ENCODE peak calls at places on chromosomes 6 and 20, in six cellular contexts. M is stomach, J is IMR-90, Z is body of pancreas, D is esophagus squamous epithelium, Y is tibial nerve. X is an unnamed sample.

GRCh38 chr20:7348253-7348652 is 580.8 kb downstream of the BMP2 start:
- DNase-seq in Z (no peak), J (no peak), Y (no peak), M (no peak), D (no peak), X (no peak)

GRCh38 chr6:56593801-56594318 is 48.8 kb downstream of the DST start:
- DNase-seq in D (no peak), Y (no peak), Z (no peak), M (no peak), J (peak), X (no peak)

GRCh38 chr20:32626859-32627636 is 41.9 kb upstream of the NOL4L start:
- DNase-seq in Y (no peak), J (no peak), D (no peak), Z (peak), M (peak), X (no peak)

GRCh38 chr20:58518896-58519593 is 3.8 kb upstream of the APCDD1L start:
- DNase-seq in J (no peak), M (no peak), Z (no peak), Y (no peak), D (no peak), X (no peak)

GRCh38 chr6:106974337-106974998 is at the start of gene CD24:
- DNase-seq in M (peak), Y (no peak), J (no peak), D (no peak), Z (peak), X (no peak)

GRCh38 chr6:113416166-113416565 is 441.0 kb upstream of the MARCKS start:
- DNase-seq in J (peak), M (no peak), Z (no peak), D (no peak), Y (no peak), X (no peak)

GRCh38 chr6:128361378-128361777 is 159.0 kb downstream of the PTPRK start:
- DNase-seq in M (no peak), J (no peak), Z (no peak), Y (no peak), D (no peak), X (no peak)

GRCh38 chr6:74939309-74939708 is 266.5 kb downstream of the COL12A1 start:
- DNase-seq in M (no peak), Z (no peak), J (no peak), D (no peak), Y (no peak), X (no peak)

GRCh38 chr6:39881851-39882566 is 52.3 kb downstream of the MOCS1 start:
- DNase-seq in Z (no peak), J (peak), D (no peak), M (no peak), Y (peak), X (peak)

GRCh38 chr6:68282646-68283045 is 352.4 kb upstream of the ADGRB3 start:
- DNase-seq in Z (no peak), J (no peak), Y (no peak), M (no peak), D (no peak), X (no peak)

GRCh38 chr6:110799181-110799580 is 16.1 kb downstream of the CDK19 start:
- DNase-seq in Z (no peak), J (no peak), M (no peak), Y (no peak), D (no peak), X (no peak)

GRCh38 chr6:4164456-4164855 is 29.1 kb upstream of the ECI2 start:
- DNase-seq in Y (no peak), Z (no peak), D (no peak), M (no peak), J (no peak), X (no peak)

GRCh38 chr20:60062431-60063336 is 104.5 kb downstream of the CDH26 start:
- DNase-seq in J (peak), M (no peak), D (no peak), Z (no peak), Y (no peak), X (peak)

GRCh38 chr20:11041396-11041795 is 367.6 kb upstream of the JAG1 start:
- DNase-seq in M (no peak), Z (no peak), Y (no peak), J (peak), D (no peak), X (no peak)

GRCh38 chr6:139152088-139152891 is 17.4 kb downstream of the HECA start:
- DNase-seq in Z (no peak), D (no peak), J (peak), Y (no peak), M (no peak), X (no peak)

GRCh38 chr6:26109776-26110175 is 22.5 kb downstream of the HFE start:
- DNase-seq in Z (no peak), J (no peak), M (no peak), Y (no peak), D (no peak), X (no peak)

GRCh38 chr20:24627926-24628325 is 158.5 kb downstream of the SYNDIG1 start:
- DNase-seq in D (no peak), Y (no peak), J (no peak), M (no peak), Z (no peak), X (no peak)

GRCh38 chr6:44631968-44632367 is 244.5 kb downstream of the CDC5L start:
- DNase-seq in Y (no peak), M (no peak), Z (no peak), D (no peak), J (no peak), X (no peak)

GRCh38 chr6:160883999-160884398 is 107.6 kb upstream of the MAP3K4 start:
- DNase-seq in Y (no peak), D (no peak), M (no peak), Z (no peak), J (no peak), X (no peak)

GRCh38 chr6:18226451-18226850 is 37.9 kb downstream of the DEK start:
- DNase-seq in M (no peak), D (no peak), Y (no peak), J (peak), Z (no peak), X (no peak)

GRCh38 chr20:18840248-18840645 is 26.7 kb downstream of the SCP2D1 start:
- DNase-seq in D (no peak), Z (no peak), M (no peak), J (no peak), Y (no peak), X (no peak)

GRCh38 chr6:118187568-118188164 is 280.6 kb downstream of the SLC35F1 start:
- DNase-seq in D (no peak), J (no peak), Y (no peak), Z (no peak), M (no peak), X (peak)

GRCh38 chr6:156988276-156989158 is 211.3 kb downstream of the ARID1B start:
- DNase-seq in J (no peak), Z (no peak), M (no peak), Y (no peak), D (no peak), X (no peak)
- TF ChIP-seq POLR2A in J (no peak), Z (no peak), M (no peak), Y (no peak), D (no peak), X (no peak)

GRCh38 chr6:6588924-6589696 is 590 bp downstream of the LY86 start:
- DNase-seq in J (no peak), M (no peak), Z (no peak), Y (no peak), D (no peak), X (no peak)
- H3K27ac ChIP-seq in J (no peak), M (peak), Z (no peak), Y (peak), D (peak), X (no peak)

GRCh38 chr20:62704341-62704948 is 4.2 kb upstream of the NTSR1 start:
- DNase-seq in Y (peak), M (peak), Z (peak), D (peak), J (peak), X (peak)
- H3K4me3 ChIP-seq in Y (no peak), M (no peak), Z (no peak), D (no peak), J (no peak), X (no peak)

GRCh38 chr6:167827062-167827587 is 414 bp downstream of the AFDN start:
- DNase-seq in J (no peak), M (peak), D (no peak), Z (no peak), Y (no peak), X (peak)

GRCh38 chr6:167825059-167825758 is 1.5 kb upstream of the AFDN start:
- DNase-seq in J (no peak), Y (peak), M (no peak), D (no peak), Z (no peak), X (peak)

GRCh38 chr6:167825759-167826229 is 917 bp upstream of the AFDN start:
- DNase-seq in Z (peak), J (no peak), D (no peak), Y (no peak), M (peak), X (peak)

GRCh38 chr6:167827588-167828324 is 1.0 kb downstream of the AFDN start:
- DNase-seq in Z (peak), Y (peak), J (peak), D (no peak), M (peak), X (peak)

GRCh38 chr6:167826230-167827061 is at the start of gene AFDN:
- DNase-seq in M (peak), J (peak), Y (peak), Z (peak), D (peak), X (peak)
- TF ChIP-seq POLR2A in M (no peak), J (no peak), Y (no peak), Z (no peak), D (no peak), X (peak)

DNA sequence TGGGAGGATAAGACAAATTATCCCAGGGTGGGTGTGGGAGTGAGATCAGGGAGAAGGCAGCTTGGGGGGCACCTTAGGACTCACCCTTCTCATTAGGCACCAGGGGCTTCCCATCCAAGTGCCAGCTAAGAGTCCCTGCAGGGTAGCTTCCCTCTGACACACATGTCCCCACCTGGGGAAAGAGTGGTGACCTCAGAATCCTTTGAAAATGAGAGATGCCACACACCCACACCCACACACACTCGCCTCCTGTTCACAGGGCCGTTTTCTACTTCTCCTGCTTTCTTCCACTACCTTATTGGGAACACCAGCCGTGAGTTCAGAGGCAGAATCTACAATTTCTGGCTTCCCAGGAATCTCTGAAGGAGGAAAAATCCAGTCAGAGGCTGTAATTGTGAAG is 1.0 kb downstream of the AGER start:
- DNase-seq in Y (no peak), Z (no peak), J (no peak), D (no peak), M (no peak), X (no peak)
- H3K27ac ChIP-seq in Y (peak), Z (no peak), J (no peak), D (peak), M (peak), X (peak)

DNA sequence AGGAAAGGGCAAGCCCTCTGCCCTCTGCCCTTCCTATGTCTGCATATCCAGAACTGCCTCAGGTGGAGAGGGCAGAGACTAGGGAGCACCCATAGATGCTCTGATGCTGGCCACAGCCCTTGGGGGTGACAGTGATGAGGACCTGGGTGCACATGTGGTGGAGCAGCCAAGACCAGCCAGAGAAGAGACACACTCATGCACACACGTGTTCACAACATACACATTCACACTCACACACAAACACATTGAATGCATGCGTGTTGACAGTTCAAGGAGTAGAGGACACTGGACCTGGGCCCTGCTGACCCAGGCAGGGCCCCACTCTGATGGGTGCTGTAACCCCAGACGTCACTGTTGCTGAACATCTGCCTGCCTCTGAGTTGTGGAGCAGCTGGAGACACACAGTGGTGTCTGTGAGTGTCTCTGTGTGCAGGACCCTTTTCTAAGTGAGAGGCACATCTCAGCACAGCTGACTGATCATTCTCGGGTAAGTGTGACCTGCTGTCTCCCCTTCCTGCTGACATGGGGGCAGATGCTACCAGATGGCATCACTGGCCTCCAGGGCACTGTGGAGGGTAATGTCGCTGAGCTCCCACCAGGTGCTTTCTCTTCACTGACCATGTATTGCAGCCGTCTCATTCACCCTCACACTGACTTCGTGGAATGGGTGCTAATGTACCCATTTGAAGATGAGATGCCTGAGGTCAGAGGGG is 30.1 kb upstream of the MAS1L start:
- DNase-seq in J (no peak), M (no peak), Z (no peak), Y (no peak), D (no peak), X (no peak)
- H3K4me3 ChIP-seq in J (no peak), M (no peak), Z (no peak), Y (no peak), D (no peak), X (no peak)

GRCh38 chr6:11096109-11096508 is 2.5 kb downstream of the SMIM13 start:
- DNase-seq in M (no peak), D (no peak), Z (peak), Y (no peak), J (peak), X (no peak)

GRCh38 chr6:11092654-11093053 is 980 bp upstream of the SMIM13 start:
- DNase-seq in Z (no peak), M (no peak), J (no peak), Y (no peak), D (no peak), X (no peak)

GRCh38 chr6:11094411-11094851 is 797 bp downstream of the SMIM13 start:
- DNase-seq in J (peak), D (no peak), Z (peak), Y (peak), M (peak), X (peak)

GRCh38 chr6:11093065-11093590 is 506 bp upstream of the SMIM13 start:
- DNase-seq in D (no peak), Z (peak), Y (no peak), J (peak), M (no peak), X (no peak)

DNA sequence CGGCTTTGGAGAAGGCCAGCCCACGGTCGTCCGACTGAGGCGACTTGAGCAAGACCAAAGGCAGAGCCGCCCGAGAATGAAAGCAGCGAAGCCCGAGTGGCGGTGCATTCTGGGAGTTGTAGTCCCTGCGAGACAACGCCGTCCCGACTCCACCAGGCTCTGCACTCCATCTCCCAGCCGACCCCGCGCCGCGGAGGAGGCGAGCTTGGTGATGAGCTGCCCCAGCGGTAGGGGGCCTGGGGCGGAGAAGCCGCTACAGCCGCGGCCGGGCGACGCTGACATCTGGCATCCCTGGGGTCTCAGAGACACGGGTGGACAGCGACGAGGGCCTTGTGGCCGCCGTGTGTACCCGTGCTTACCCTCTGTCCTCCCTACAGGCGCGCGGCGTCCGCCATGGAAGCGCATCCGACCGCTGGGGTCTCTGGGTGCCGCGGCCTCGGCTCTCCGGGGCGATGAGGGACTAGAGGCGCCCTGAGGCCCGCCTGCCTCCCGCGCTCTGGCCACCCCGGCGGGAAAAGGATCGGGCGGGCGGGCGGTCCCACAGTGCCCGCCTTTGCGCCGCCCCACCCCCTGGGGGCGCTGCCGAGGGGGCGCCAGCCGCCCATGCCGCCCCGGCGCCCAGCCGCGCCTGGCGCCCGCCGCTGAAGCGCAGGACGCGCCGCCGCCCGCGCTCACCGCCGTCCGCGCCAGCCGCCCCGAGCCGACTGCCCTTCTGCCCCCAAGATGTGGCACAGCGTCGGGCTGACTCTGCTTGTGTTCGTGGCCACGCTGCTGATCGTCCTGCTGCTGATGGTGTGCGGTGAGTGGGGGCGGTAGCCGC is at the start of gene SMIM13:
- DNase-seq in J (peak), Z (peak), Y (peak), M (peak), D (peak), X (peak)
- TF ChIP-seq POLR2A in J (peak), Z (peak), Y (peak), M (no peak), D (no peak), X (peak)